ENCODE peak calls at places on chromosomes 13 and 19, in eight cellular contexts. I is spleen; W is CD8-positive, alpha-beta memory T cell; G is pancreas; P is dorsolateral prefrontal cortex; X is OCI-LY7; K is GM12878; T is CD8-positive, alpha-beta T cell. Y is an unnamed sample.

GRCh38 chr13:28716511-28716910 is 2.3 kb downstream of the SLC46A3 start:
- DNase-seq in I (no peak), G (peak; percentile 19), W (no peak), X (no peak), K (no peak), T (no peak), P (no peak), Y (no peak)

GRCh38 chr19:18483119-18483518 is 38.8 kb downstream of the ELL start:
- DNase-seq in G (no peak), W (no peak), T (no peak), P (no peak), K (no peak), I (no peak), X (no peak), Y (no peak)

GRCh38 chr19:10863107-10863700 is 8.1 kb upstream of the CARM1 start:
- DNase-seq in G (no peak), I (no peak), W (no peak), T (no peak), P (no peak), K (no peak), X (no peak), Y (no peak)

GRCh38 chr13:44267966-44268365 is 105.7 kb upstream of the SERP2 start:
- DNase-seq in W (no peak), P (no peak), T (no peak), G (no peak), K (no peak), I (no peak), X (no peak), Y (no peak)

GRCh38 chr13:42392706-42393572 is 121.0 kb downstream of the AKAP11 start:
- DNase-seq in X (no peak), T (no peak), K (no peak), P (no peak), I (no peak), G (no peak), W (no peak), Y (peak; percentile 94)

GRCh38 chr13:24133396-24133795 is 27.1 kb upstream of the SPATA13 start:
- DNase-seq in K (no peak), G (no peak), T (no peak), W (no peak), X (no peak), I (no peak), P (no peak), Y (no peak)

GRCh38 chr19:1745589-1746031 is 7.7 kb upstream of the ONECUT3 start:
- DNase-seq in G (no peak), W (no peak), X (no peak), P (no peak), K (no peak), T (no peak), I (no peak), Y (no peak)

GRCh38 chr13:91356919-91357612 is 9.6 kb downstream of the MIR17HG start:
- DNase-seq in W (no peak), T (no peak), G (no peak), P (no peak), X (peak; percentile 70), I (no peak), K (no peak), Y (no peak)

GRCh38 chr19:6074709-6075403 is 35.4 kb downstream of the RFX2 start:
- DNase-seq in W (no peak), I (no peak), P (no peak), X (no peak), K (no peak), T (no peak), G (no peak), Y (no peak)

GRCh38 chr19:6076675-6077463 is 33.4 kb downstream of the RFX2 start:
- DNase-seq in W (no peak), P (no peak), T (no peak), K (no peak), I (no peak), G (no peak), X (no peak), Y (no peak)

GRCh38 chr19:6073858-6074708 is 36.2 kb downstream of the RFX2 start:
- DNase-seq in P (no peak), I (no peak), G (no peak), K (no peak), X (no peak), T (no peak), W (no peak), Y (no peak)

GRCh38 chr19:6076291-6076665 is 34.0 kb downstream of the RFX2 start:
- DNase-seq in P (no peak), G (no peak), W (no peak), T (no peak), I (no peak), K (no peak), X (no peak), Y (no peak)

DNA sequence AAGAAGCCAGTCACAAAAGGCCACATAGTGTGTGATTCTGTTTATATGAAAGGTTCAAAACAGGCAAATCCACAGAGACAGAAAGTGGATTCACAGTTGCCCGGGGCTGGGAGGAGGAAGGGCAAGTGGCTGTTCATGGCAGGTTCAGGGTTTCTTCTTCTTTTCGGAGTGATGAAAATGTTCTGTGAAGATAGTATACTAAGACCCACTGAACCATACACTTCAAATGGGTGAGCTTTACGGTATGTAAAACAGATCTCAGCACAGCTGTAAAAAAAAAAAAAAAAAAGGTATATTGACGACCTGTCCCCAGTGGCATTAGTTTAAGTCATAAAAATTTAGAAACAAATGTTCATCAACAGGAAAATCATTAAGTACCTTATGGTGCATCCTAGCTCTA is 32.2 kb downstream of the RFX2 start:
- DNase-seq in P (no peak), I (no peak), T (no peak), G (no peak), X (no peak), W (no peak), K (no peak), Y (no peak)
- H3K4me3 ChIP-seq in P (no peak overlapping the region), I (no peak overlapping the region), T (no peak overlapping the region), G (no peak overlapping the region), X (no peak overlapping the region), W (no peak overlapping the region), K (no peak overlapping the region), Y (no peak overlapping the region)

DNA sequence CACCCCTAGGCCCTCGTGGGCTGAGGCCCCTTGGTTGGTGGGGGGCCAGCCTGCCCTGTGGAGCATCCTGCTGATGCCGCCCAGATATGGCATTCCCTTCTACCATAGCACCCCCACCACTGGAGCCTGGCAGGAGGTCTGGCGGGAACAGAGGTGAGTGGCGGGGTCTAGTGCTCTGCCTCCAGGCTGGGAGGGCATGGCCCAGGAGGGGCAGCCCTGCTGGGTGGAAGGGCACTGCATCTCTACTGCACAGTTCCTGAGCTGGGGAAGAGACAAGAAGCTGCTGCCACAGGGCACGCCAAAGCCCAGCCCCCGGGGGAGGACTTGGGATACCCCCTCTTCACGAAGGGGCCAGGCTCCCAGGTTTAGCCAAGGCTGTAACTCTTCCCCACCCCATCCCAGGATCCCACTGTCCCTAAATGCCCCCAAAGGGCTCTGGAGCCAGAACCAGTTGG is 2.4 kb upstream of the KMT2B start:
- DNase-seq in P (no peak), T (no peak), W (no peak), X (no peak), K (no peak), G (peak; percentile 79), I (peak; percentile 83), Y (no peak)
- H3K4me3 ChIP-seq in P (peak overlapping the region; percentile 93), T (peak overlapping the region; percentile 84), W (peak overlapping the region; percentile 89), X (peak overlapping the region; percentile 77), K (peak overlapping the region; percentile 82), G (peak overlapping the region; percentile 76), I (peak overlapping the region; percentile 75), Y (no peak overlapping the region)

GRCh38 chr13:39602277-39602613 is 748 bp downstream of the LHFPL6 start:
- DNase-seq in P (no peak), W (no peak), I (no peak), K (no peak), X (peak; percentile 73), T (no peak), G (no peak), Y (no peak)

GRCh38 chr13:39599842-39600241 is 3.2 kb downstream of the LHFPL6 start:
- DNase-seq in X (no peak), K (no peak), I (no peak), W (no peak), G (no peak), T (no peak), P (no peak), Y (no peak)

GRCh38 chr13:39602614-39603366 is at the start of gene LHFPL6:
- DNase-seq in W (peak; percentile 10), P (peak; percentile 81), X (peak; percentile 69), T (peak; percentile 28), I (peak; percentile 87), G (peak; percentile 89), K (no peak), Y (no peak)

GRCh38 chr13:39600766-39601165 is 2.2 kb downstream of the LHFPL6 start:
- DNase-seq in T (no peak), X (peak; percentile 66), I (no peak), P (no peak), K (no peak), W (no peak), G (no peak), Y (no peak)

DNA sequence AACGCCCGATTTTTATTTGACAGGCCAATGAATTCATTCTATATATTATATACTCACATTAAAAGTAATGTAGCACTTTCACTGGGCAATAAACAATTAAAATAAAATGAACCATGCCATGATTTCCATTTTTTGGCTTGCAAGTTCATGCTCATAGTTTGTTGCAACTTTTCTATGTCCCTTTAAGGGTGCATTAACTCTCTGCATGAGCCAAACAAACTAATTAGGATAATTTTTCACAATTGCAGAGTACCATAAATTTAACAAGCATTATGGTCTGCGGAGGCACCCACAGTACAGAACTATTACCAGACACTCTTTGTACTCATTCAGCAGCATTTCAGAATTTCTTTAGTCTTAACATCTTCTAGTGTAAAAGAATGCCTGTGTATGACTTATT is 1.4 kb downstream of the LHFPL6 start:
- DNase-seq in K (no peak), G (no peak), T (no peak), W (no peak), I (no peak), X (no peak), P (no peak), Y (no peak)
- H3K4me3 ChIP-seq in K (peak overlapping the region; percentile 58), G (peak overlapping the region; percentile 69), T (no peak overlapping the region), W (no peak overlapping the region), I (peak overlapping the region; percentile 79), X (peak overlapping the region; percentile 92), P (peak overlapping the region; percentile 90), Y (no peak overlapping the region)

GRCh38 chr19:4015705-4016402 is 8.3 kb downstream of the PIAS4 start:
- DNase-seq in G (peak; percentile 92), W (no peak), P (no peak), X (no peak), I (no peak), K (no peak), T (no peak), Y (no peak)
- H3K4me3 ChIP-seq in G (peak overlapping the region; percentile 1), W (no peak overlapping the region), P (peak overlapping the region; percentile 42), X (no peak overlapping the region), I (no peak overlapping the region), K (no peak overlapping the region), T (no peak overlapping the region), Y (no peak overlapping the region)

Y was measured in Jurkat, Clone E6-1.